ENCODE peak calls at places on chromosomes 2 and 18, in eight cellular contexts. F is ovary, B is psoas muscle, H is cardiac muscle cell, U is upper lobe of right lung, G is spleen, O is astrocyte, S is transverse colon. N is an unnamed sample. For H3K27me3, the result is how much of the 10 kb centered on the place peaks cover.

GRCh38 chr2:37679072-37679695 is 7.7 kb upstream of the CDC42EP3 start:
- DNase-seq in F (no peak), B (no peak), H (no peak), U (no peak), G (no peak), O (no peak), S (no peak), N (no peak)

GRCh38 chr2:137947032-137947713 is 17.1 kb upstream of the HNMT start:
- DNase-seq in F (no peak), B (no peak), H (no peak), U (no peak), G (no peak), O (no peak), S (no peak), N (no peak)

GRCh38 chr2:58042486-58042970 is 4.1 kb upstream of the VRK2 start:
- DNase-seq in F (no peak), B (no peak), H (peak), U (no peak), G (no peak), O (peak), S (no peak), N (peak)

GRCh38 chr2:51165534-51166260 is 133.8 kb upstream of the NRXN1 start:
- DNase-seq in F (no peak), B (no peak), H (peak), U (no peak), G (no peak), O (no peak), S (no peak), N (no peak)

GRCh38 chr2:8659092-8659734 is 22.6 kb upstream of the ID2 start:
- DNase-seq in F (no peak), B (no peak), H (no peak), U (peak), G (no peak), O (no peak), S (no peak), N (no peak)

GRCh38 chr2:127086800-127087737 is 19.9 kb downstream of the BIN1 start:
- DNase-seq in F (peak), B (peak), H (peak), U (no peak), G (peak), O (peak), S (peak), N (no peak)

GRCh38 chr2:80300346-80300745 is 4.2 kb downstream of the LRRTM1 start:
- DNase-seq in F (no peak), B (no peak), H (no peak), U (no peak), G (no peak), O (no peak), S (no peak), N (no peak)

GRCh38 chr2:64212801-64213321 is 68.6 kb upstream of the PELI1 start:
- DNase-seq in F (no peak), B (no peak), H (peak), U (no peak), G (no peak), O (peak), S (no peak), N (peak)

GRCh38 chr18:512957-513356 is 12.5 kb upstream of the COLEC12 start:
- DNase-seq in F (no peak), B (no peak), H (no peak), U (no peak), G (no peak), O (no peak), S (no peak), N (no peak)

GRCh38 chr2:151374426-151374825 is 17.0 kb downstream of the TNFAIP6 start:
- DNase-seq in F (no peak), B (no peak), H (peak), U (no peak), G (no peak), O (peak), S (no peak), N (peak)

GRCh38 chr2:181573140-181573736 is 83.7 kb downstream of the CERKL start:
- DNase-seq in F (no peak), B (no peak), H (peak), U (no peak), G (no peak), O (peak), S (no peak), N (peak)

GRCh38 chr2:226644342-226644957 is 155.2 kb downstream of the IRS1 start:
- DNase-seq in F (no peak), B (no peak), H (peak), U (no peak), G (no peak), O (peak), S (no peak), N (peak)

GRCh38 chr2:116440104-116440653 is 1374.3 kb upstream of the DDX18 start:
- DNase-seq in F (no peak), B (no peak), H (no peak), U (no peak), G (no peak), O (no peak), S (no peak), N (no peak)

GRCh38 chr2:201149064-201149820 is 33.3 kb downstream of the CFLAR start:
- DNase-seq in F (no peak), B (no peak), H (peak), U (no peak), G (no peak), O (peak), S (no peak), N (peak)

GRCh38 chr2:19887508-19887907 is 14.3 kb downstream of the TTC32 start:
- DNase-seq in F (no peak), B (no peak), H (no peak), U (no peak), G (no peak), O (no peak), S (peak), N (no peak)

GRCh38 chr2:223580951-223581350 is 21.2 kb downstream of the SCG2 start:
- DNase-seq in F (no peak), B (no peak), H (peak), U (no peak), G (no peak), O (peak), S (no peak), N (peak)

GRCh38 chr18:75209952-75210261 is 690 bp upstream of the TSHZ1 start:
- DNase-seq in F (no peak), B (no peak), H (no peak), U (no peak), G (no peak), O (no peak), S (no peak), N (peak)

GRCh38 chr2:172097557-172098131 is 5.1 kb downstream of the DLX2 start:
- DNase-seq in F (no peak), B (no peak), H (no peak), U (no peak), G (no peak), O (no peak), S (no peak), N (no peak)

GRCh38 chr2:192197387-192197786 is 2.7 kb upstream of the TMEFF2 start:
- DNase-seq in F (no peak), B (no peak), H (peak), U (no peak), G (no peak), O (no peak), S (no peak), N (peak)

GRCh38 chr2:218733615-218734021 is 23.0 kb downstream of the TTLL4 start:
- DNase-seq in F (no peak), B (peak), H (peak), U (no peak), G (no peak), O (peak), S (peak), N (peak)

GRCh38 chr2:1744446-1745170 is at the start of gene PXDN:
- DNase-seq in F (peak), B (peak), H (peak), U (peak), G (peak), O (peak), S (peak), N (peak)

GRCh38 chr2:52128081-52128480 is 1096.1 kb upstream of the NRXN1 start:
- DNase-seq in F (no peak), B (no peak), H (no peak), U (no peak), G (no peak), O (no peak), S (no peak), N (no peak)

GRCh38 chr2:106789185-106789584 is 96.8 kb downstream of the ST6GAL2 start:
- DNase-seq in F (no peak), B (no peak), H (no peak), U (no peak), G (no peak), O (no peak), S (no peak), N (no peak)

GRCh38 chr2:216897561-216898203 is 37.8 kb upstream of the TNP1 start:
- DNase-seq in F (no peak), B (no peak), H (no peak), U (no peak), G (no peak), O (no peak), S (no peak), N (no peak)

GRCh38 chr2:64989982-64990614 is 899 bp downstream of the SLC1A4 start:
- DNase-seq in F (peak), B (peak), H (no peak), U (no peak), G (no peak), O (no peak), S (peak), N (no peak)

GRCh38 chr2:200662727-200663126 is 76.9 kb downstream of the AOX1 start:
- DNase-seq in F (no peak), B (no peak), H (peak), U (no peak), G (no peak), O (peak), S (no peak), N (peak)

GRCh38 chr2:117917223-117917917 is 96.5 kb downstream of the CCDC93 start:
- DNase-seq in F (no peak), B (no peak), H (peak), U (no peak), G (no peak), O (no peak), S (no peak), N (peak)

GRCh38 chr2:105118960-105119359 is 81.1 kb downstream of the MRPS9 start:
- DNase-seq in F (no peak), B (no peak), H (peak), U (no peak), G (peak), O (no peak), S (no peak), N (no peak)

GRCh38 chr2:57886196-57886786 is 160.3 kb upstream of the VRK2 start:
- DNase-seq in F (no peak), B (no peak), H (no peak), U (no peak), G (no peak), O (no peak), S (no peak), N (no peak)

GRCh38 chr2:131030478-131030971 is 62.7 kb downstream of the FAM168B start:
- DNase-seq in F (no peak), B (no peak), H (no peak), U (peak), G (peak), O (no peak), S (no peak), N (no peak)

GRCh38 chr2:201266629-201267028 is 6.3 kb downstream of the CASP8 start:
- DNase-seq in F (no peak), B (no peak), H (no peak), U (no peak), G (no peak), O (no peak), S (no peak), N (no peak)

GRCh38 chr18:8116346-8117007 is 492.8 kb upstream of the RAB12 start:
- DNase-seq in F (no peak), B (peak), H (peak), U (no peak), G (no peak), O (peak), S (no peak), N (peak)

GRCh38 chr18:8952796-8953760 is 149.4 kb upstream of the NDUFV2 start:
- DNase-seq in F (no peak), B (no peak), H (peak), U (no peak), G (no peak), O (peak), S (no peak), N (peak)

GRCh38 chr2:234950730-234951385 is 959 bp upstream of the SH3BP4 start:
- DNase-seq in F (peak), B (no peak), H (peak), U (no peak), G (peak), O (peak), S (peak), N (peak)

GRCh38 chr2:38534746-38535403 is 67.9 kb downstream of the HNRNPLL start:
- DNase-seq in F (no peak), B (no peak), H (no peak), U (no peak), G (no peak), O (no peak), S (peak), N (no peak)

GRCh38 chr2:84556190-84556589 is 39.9 kb downstream of the DNAH6 start:
- DNase-seq in F (no peak), B (no peak), H (no peak), U (no peak), G (no peak), O (no peak), S (no peak), N (no peak)

GRCh38 chr2:118047273-118047898 is 33.5 kb upstream of the CCDC93 start:
- DNase-seq in F (no peak), B (no peak), H (peak), U (no peak), G (no peak), O (peak), S (no peak), N (peak)

GRCh38 chr2:75729861-75730260 is 19.1 kb upstream of the GCFC2 start:
- DNase-seq in F (no peak), B (no peak), H (peak), U (no peak), G (no peak), O (no peak), S (no peak), N (peak)
- TF ChIP-seq CTCF in F (no peak), B (no peak), H (peak), U (peak), G (no peak), O (peak), S (no peak), N (peak)

GRCh38 chr2:232501331-232501771 is 13.7 kb upstream of the ECEL1 start:
- DNase-seq in F (peak), B (no peak), H (no peak), U (no peak), G (no peak), O (no peak), S (no peak), N (no peak)
- H3K27me3 ChIP-seq in F (under half), B (under half), H (under half), U (under half), G (under half), O (under half), S (half or more), N (under half)

GRCh38 chr2:205947621-205948495 is 138.1 kb downstream of the INO80D start:
- DNase-seq in F (peak), B (peak), H (peak), U (no peak), G (peak), O (peak), S (peak), N (peak)
- H3K4me3 ChIP-seq in F (no peak), B (peak), H (no peak), U (no peak), G (no peak), O (no peak), S (no peak), N (no peak)

DNA sequence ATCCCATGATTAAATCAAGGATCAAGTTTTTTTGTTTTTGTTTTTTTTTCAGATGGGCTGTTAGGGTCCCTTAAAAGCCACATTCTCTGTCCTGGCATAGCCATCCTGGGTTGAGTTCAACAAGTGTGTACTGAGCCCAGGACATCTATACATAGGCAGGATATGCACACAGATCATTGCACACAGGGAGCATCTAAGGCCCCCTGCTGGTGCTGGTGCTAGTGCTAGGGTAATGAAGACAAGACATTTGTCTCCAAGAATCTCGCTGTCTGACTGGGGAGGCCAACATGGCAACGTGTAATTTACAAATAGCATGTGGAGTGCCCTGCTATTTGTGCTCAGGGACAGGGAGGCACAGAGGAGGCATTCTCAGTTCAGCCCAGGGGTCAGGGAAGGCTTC is 124.5 kb downstream of the VAPA start:
- DNase-seq in F (no peak), B (no peak), H (no peak), U (no peak), G (no peak), O (no peak), S (no peak), N (no peak)
- TF ChIP-seq CTCF in F (no peak), B (no peak), H (no peak), U (no peak), G (no peak), O (no peak), S (no peak), N (no peak)

GRCh38 chr2:123791716-123792115 is 233.4 kb upstream of the CNTNAP5 start:
- DNase-seq in F (no peak), B (no peak), H (no peak), U (no peak), G (no peak), O (no peak), S (no peak), N (no peak)
- H3K27me3 ChIP-seq in F (under half), B (under half), H (under half), U (under half), G (under half), O (under half), S (under half), N (under half)

GRCh38 chr2:239157269-239157668 is 243.6 kb downstream of the HDAC4 start:
- DNase-seq in F (no peak), B (peak), H (no peak), U (peak), G (peak), O (no peak), S (no peak), N (no peak)
- H3K4me3 ChIP-seq in F (no peak), B (no peak), H (no peak), U (no peak), G (no peak), O (no peak), S (no peak), N (no peak)

GRCh38 chr18:12279781-12280531 is 25.8 kb downstream of the CIDEA start:
- DNase-seq in F (peak), B (no peak), H (no peak), U (no peak), G (no peak), O (no peak), S (no peak), N (no peak)

GRCh38 chr18:12274793-12275192 is 20.6 kb downstream of the CIDEA start:
- DNase-seq in F (no peak), B (no peak), H (no peak), U (no peak), G (no peak), O (no peak), S (no peak), N (no peak)

GRCh38 chr18:12278765-12279682 is 24.9 kb downstream of the CIDEA start:
- DNase-seq in F (peak), B (peak), H (peak), U (peak), G (no peak), O (peak), S (peak), N (peak)

GRCh38 chr18:12276736-12277554 is 22.8 kb downstream of the CIDEA start:
- DNase-seq in F (peak), B (no peak), H (no peak), U (no peak), G (no peak), O (no peak), S (no peak), N (no peak)

DNA sequence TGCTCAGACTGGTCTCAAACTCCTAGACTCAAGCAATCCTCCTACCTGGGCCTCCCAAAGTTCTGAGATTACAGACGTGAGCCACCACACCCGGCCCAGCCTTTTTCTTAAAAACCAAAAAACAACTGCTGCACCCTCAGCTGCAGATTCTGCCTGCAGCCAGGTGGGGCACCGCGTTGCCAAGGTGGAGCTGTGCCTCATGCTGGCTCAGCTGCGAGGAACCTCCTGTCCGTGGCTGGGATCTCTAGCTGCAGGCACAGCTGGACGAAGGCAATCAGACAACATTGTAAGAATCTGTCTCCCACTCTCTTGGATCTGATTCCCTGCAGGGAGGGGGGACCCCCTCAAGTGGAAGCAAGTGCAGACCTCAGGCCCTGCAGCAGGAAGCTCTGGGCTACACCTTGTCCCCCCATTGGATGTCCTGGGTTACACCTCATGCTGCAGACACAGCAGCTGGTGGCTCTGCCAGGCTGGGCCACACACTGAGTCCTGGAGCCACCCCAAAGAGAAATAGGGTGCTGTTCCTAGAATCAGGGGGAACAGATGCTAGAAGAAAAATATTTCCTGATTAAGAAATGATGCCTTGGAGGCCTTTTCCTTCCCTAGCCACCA is 24.1 kb downstream of the CIDEA start:
- DNase-seq in F (peak), B (no peak), H (peak), U (no peak), G (no peak), O (no peak), S (no peak), N (peak)
- TF ChIP-seq CTCF in F (no peak), B (no peak), H (peak), U (no peak), G (no peak), O (no peak), S (no peak), N (peak)

GRCh38 chr2:230843130-230843529 is 21.6 kb upstream of the ITM2C start:
- DNase-seq in F (no peak), B (no peak), H (no peak), U (no peak), G (no peak), O (no peak), S (peak), N (no peak)

GRCh38 chr2:230846360-230846759 is 18.4 kb upstream of the ITM2C start:
- DNase-seq in F (no peak), B (no peak), H (no peak), U (no peak), G (no peak), O (no peak), S (no peak), N (no peak)

GRCh38 chr2:230847883-230848388 is 16.8 kb upstream of the ITM2C start:
- DNase-seq in F (peak), B (peak), H (peak), U (peak), G (peak), O (peak), S (peak), N (peak)

GRCh38 chr2:230842473-230842872 is 22.3 kb upstream of the ITM2C start:
- DNase-seq in F (no peak), B (no peak), H (no peak), U (no peak), G (no peak), O (no peak), S (peak), N (peak)
- H3K27me3 ChIP-seq in F (under half), B (under half), H (under half), U (under half), G (under half), O (under half), S (under half), N (under half)

GRCh38 chr2:168456526-168457176 is 579 bp downstream of the CERS6 start:
- DNase-seq in F (peak), B (peak), H (peak), U (peak), G (peak), O (peak), S (peak), N (no peak)
- H3K4me3 ChIP-seq in F (peak), B (peak), H (peak), U (peak), G (peak), O (peak), S (peak), N (peak)